ENCODE peak calls at places on chromosomes 2 and 18, in five cellular contexts. One of them, this sample, is unnamed. For H3K9me3, the result is how much of the 10 kb centered on the place peaks cover.

GRCh38 chr2:203693242-203693879 is 13.1 kb upstream of the CD28 start:
- DNase-seq in AG04450: no peak
- DNase-seq in left ventricle myocardium inferior: no peak
- DNase-seq in prostate gland: no peak
- DNase-seq in CD8-positive, alpha-beta T cell: no peak
- DNase-seq in this sample: no peak

GRCh38 chr18:22703883-22704626 is 229.1 kb upstream of the RBBP8 start:
- DNase-seq in AG04450: no peak
- DNase-seq in left ventricle myocardium inferior: no peak
- DNase-seq in prostate gland: no peak
- DNase-seq in CD8-positive, alpha-beta T cell: no peak
- DNase-seq in this sample: peak

GRCh38 chr2:162242586-162243304 is 500 bp downstream of the FAP start:
- DNase-seq in AG04450: peak
- DNase-seq in left ventricle myocardium inferior: no peak
- DNase-seq in prostate gland: no peak
- DNase-seq in CD8-positive, alpha-beta T cell: no peak
- DNase-seq in this sample: peak

GRCh38 chr18:323253-323622 is 55.4 kb upstream of the THOC1 start:
- DNase-seq in AG04450: no peak
- DNase-seq in left ventricle myocardium inferior: no peak
- DNase-seq in prostate gland: no peak
- DNase-seq in CD8-positive, alpha-beta T cell: no peak
- DNase-seq in this sample: no peak

GRCh38 chr2:230711224-230711623 is 1.4 kb upstream of the CAB39 start:
- DNase-seq in AG04450: no peak
- DNase-seq in left ventricle myocardium inferior: no peak
- DNase-seq in prostate gland: no peak
- DNase-seq in CD8-positive, alpha-beta T cell: no peak
- DNase-seq in this sample: no peak

GRCh38 chr2:178359192-178359912 is 91.6 kb downstream of the PRKRA start:
- DNase-seq in AG04450: no peak
- DNase-seq in left ventricle myocardium inferior: no peak
- DNase-seq in prostate gland: no peak
- DNase-seq in CD8-positive, alpha-beta T cell: no peak
- DNase-seq in this sample: no peak

GRCh38 chr2:141199711-141200110 is 931.1 kb downstream of the LRP1B start:
- DNase-seq in AG04450: no peak
- DNase-seq in left ventricle myocardium inferior: no peak
- DNase-seq in prostate gland: no peak
- DNase-seq in CD8-positive, alpha-beta T cell: no peak
- DNase-seq in this sample: no peak

GRCh38 chr2:152336854-152337510 is 2.0 kb downstream of the FMNL2 start:
- DNase-seq in AG04450: no peak
- DNase-seq in left ventricle myocardium inferior: no peak
- DNase-seq in prostate gland: peak
- DNase-seq in CD8-positive, alpha-beta T cell: no peak
- DNase-seq in this sample: peak

GRCh38 chr18:23994361-23994902 is 20.1 kb upstream of the TTC39C start:
- DNase-seq in AG04450: peak
- DNase-seq in left ventricle myocardium inferior: no peak
- DNase-seq in prostate gland: peak
- DNase-seq in CD8-positive, alpha-beta T cell: peak
- DNase-seq in this sample: peak

GRCh38 chr2:100427111-100427510 is 9.6 kb upstream of the CHST10 start:
- DNase-seq in AG04450: no peak
- DNase-seq in left ventricle myocardium inferior: no peak
- DNase-seq in prostate gland: no peak
- DNase-seq in CD8-positive, alpha-beta T cell: no peak
- DNase-seq in this sample: no peak

GRCh38 chr18:80179857-80180558 is 67.3 kb downstream of the PARD6G start:
- DNase-seq in AG04450: no peak
- DNase-seq in left ventricle myocardium inferior: no peak
- DNase-seq in prostate gland: peak
- DNase-seq in CD8-positive, alpha-beta T cell: no peak
- DNase-seq in this sample: no peak

GRCh38 chr2:233360771-233361176 is 6.5 kb downstream of the DGKD start:
- DNase-seq in AG04450: no peak
- DNase-seq in left ventricle myocardium inferior: no peak
- DNase-seq in prostate gland: no peak
- DNase-seq in CD8-positive, alpha-beta T cell: no peak
- DNase-seq in this sample: no peak

GRCh38 chr2:105455488-105455991 is 56.7 kb upstream of the FHL2 start:
- DNase-seq in AG04450: peak
- DNase-seq in left ventricle myocardium inferior: no peak
- DNase-seq in prostate gland: peak
- DNase-seq in CD8-positive, alpha-beta T cell: no peak
- DNase-seq in this sample: peak

GRCh38 chr2:108833219-108833618 is 46.6 kb downstream of the CCDC138 start:
- DNase-seq in AG04450: peak
- DNase-seq in left ventricle myocardium inferior: no peak
- DNase-seq in prostate gland: no peak
- DNase-seq in CD8-positive, alpha-beta T cell: no peak
- DNase-seq in this sample: no peak

GRCh38 chr2:45578056-45578843 is 32.8 kb downstream of the SRBD1 start:
- DNase-seq in AG04450: no peak
- DNase-seq in left ventricle myocardium inferior: no peak
- DNase-seq in prostate gland: no peak
- DNase-seq in CD8-positive, alpha-beta T cell: peak
- DNase-seq in this sample: peak

GRCh38 chr2:122856696-122857095 is 1101.2 kb downstream of the TSN start:
- DNase-seq in AG04450: no peak
- DNase-seq in left ventricle myocardium inferior: no peak
- DNase-seq in prostate gland: no peak
- DNase-seq in CD8-positive, alpha-beta T cell: no peak
- DNase-seq in this sample: no peak

GRCh38 chr2:224436634-224437033 is 34.7 kb upstream of the FAM124B start:
- DNase-seq in AG04450: no peak
- DNase-seq in left ventricle myocardium inferior: no peak
- DNase-seq in prostate gland: no peak
- DNase-seq in CD8-positive, alpha-beta T cell: no peak
- DNase-seq in this sample: no peak

GRCh38 chr2:75100691-75101236 is 98.6 kb downstream of the TACR1 start:
- DNase-seq in AG04450: no peak
- DNase-seq in left ventricle myocardium inferior: no peak
- DNase-seq in prostate gland: no peak
- DNase-seq in CD8-positive, alpha-beta T cell: no peak
- DNase-seq in this sample: no peak

GRCh38 chr2:43406643-43407042 is 180.2 kb upstream of the ZFP36L2 start:
- DNase-seq in AG04450: no peak
- DNase-seq in left ventricle myocardium inferior: no peak
- DNase-seq in prostate gland: no peak
- DNase-seq in CD8-positive, alpha-beta T cell: no peak
- DNase-seq in this sample: peak

GRCh38 chr18:43539862-43540261 is 262.6 kb upstream of the SYT4 start:
- DNase-seq in AG04450: no peak
- DNase-seq in left ventricle myocardium inferior: no peak
- DNase-seq in prostate gland: no peak
- DNase-seq in CD8-positive, alpha-beta T cell: no peak
- DNase-seq in this sample: no peak

GRCh38 chr2:38666578-38666926 is 638 bp downstream of the GALM start:
- DNase-seq in AG04450: no peak
- DNase-seq in left ventricle myocardium inferior: no peak
- DNase-seq in prostate gland: no peak
- DNase-seq in CD8-positive, alpha-beta T cell: no peak
- DNase-seq in this sample: no peak

GRCh38 chr18:54130631-54131030 is 93.8 kb downstream of the MBD2 start:
- DNase-seq in AG04450: no peak
- DNase-seq in left ventricle myocardium inferior: no peak
- DNase-seq in prostate gland: no peak
- DNase-seq in CD8-positive, alpha-beta T cell: no peak
- DNase-seq in this sample: no peak

GRCh38 chr2:189302274-189302948 is 122.8 kb upstream of the COL5A2 start:
- DNase-seq in AG04450: no peak
- DNase-seq in left ventricle myocardium inferior: no peak
- DNase-seq in prostate gland: no peak
- DNase-seq in CD8-positive, alpha-beta T cell: no peak
- DNase-seq in this sample: peak

GRCh38 chr2:31832363-31832762 is 178.4 kb downstream of the MEMO1 start:
- DNase-seq in AG04450: no peak
- DNase-seq in left ventricle myocardium inferior: no peak
- DNase-seq in prostate gland: no peak
- DNase-seq in CD8-positive, alpha-beta T cell: no peak
- DNase-seq in this sample: no peak

DNA sequence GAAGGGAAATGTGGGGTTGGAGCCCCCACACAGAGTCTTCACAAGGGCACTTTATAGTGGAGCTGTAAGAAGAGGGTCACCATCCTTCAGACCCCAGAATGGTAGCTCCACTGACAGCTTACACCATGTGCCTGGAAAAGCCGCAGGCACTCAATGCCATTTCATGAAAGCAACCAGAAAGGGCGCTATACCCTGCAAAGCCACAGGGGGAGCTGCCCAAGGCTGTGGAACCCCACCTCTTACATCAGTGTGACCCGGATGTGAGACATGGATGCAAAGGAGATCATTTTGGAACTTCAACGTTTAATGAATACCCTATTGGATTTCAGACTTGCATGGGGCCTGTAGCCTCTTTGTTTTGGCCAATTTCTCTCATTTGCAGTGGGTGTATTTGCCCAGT is 694.7 kb downstream of the CBLN2 start:
- DNase-seq in AG04450: no peak
- DNase-seq in left ventricle myocardium inferior: no peak
- DNase-seq in prostate gland: no peak
- DNase-seq in CD8-positive, alpha-beta T cell: no peak
- DNase-seq in this sample: peak
- H3K9me3 ChIP-seq in AG04450: under half
- H3K9me3 ChIP-seq in left ventricle myocardium inferior: under half
- H3K9me3 ChIP-seq in prostate gland: under half
- H3K9me3 ChIP-seq in CD8-positive, alpha-beta T cell: under half
- H3K9me3 ChIP-seq in this sample: under half

GRCh38 chr2:60297296-60298010 is 256.0 kb downstream of the BCL11A start:
- DNase-seq in AG04450: no peak
- DNase-seq in left ventricle myocardium inferior: no peak
- DNase-seq in prostate gland: peak
- DNase-seq in CD8-positive, alpha-beta T cell: no peak
- DNase-seq in this sample: no peak

GRCh38 chr2:60296219-60296955 is 257.1 kb downstream of the BCL11A start:
- DNase-seq in AG04450: no peak
- DNase-seq in left ventricle myocardium inferior: no peak
- DNase-seq in prostate gland: no peak
- DNase-seq in CD8-positive, alpha-beta T cell: no peak
- DNase-seq in this sample: no peak

GRCh38 chr2:60295591-60295962 is 257.9 kb downstream of the BCL11A start:
- DNase-seq in AG04450: no peak
- DNase-seq in left ventricle myocardium inferior: no peak
- DNase-seq in prostate gland: no peak
- DNase-seq in CD8-positive, alpha-beta T cell: no peak
- DNase-seq in this sample: peak

GRCh38 chr2:60302377-60303126 is 250.9 kb downstream of the BCL11A start:
- DNase-seq in AG04450: no peak
- DNase-seq in left ventricle myocardium inferior: no peak
- DNase-seq in prostate gland: no peak
- DNase-seq in CD8-positive, alpha-beta T cell: no peak
- DNase-seq in this sample: no peak

DNA sequence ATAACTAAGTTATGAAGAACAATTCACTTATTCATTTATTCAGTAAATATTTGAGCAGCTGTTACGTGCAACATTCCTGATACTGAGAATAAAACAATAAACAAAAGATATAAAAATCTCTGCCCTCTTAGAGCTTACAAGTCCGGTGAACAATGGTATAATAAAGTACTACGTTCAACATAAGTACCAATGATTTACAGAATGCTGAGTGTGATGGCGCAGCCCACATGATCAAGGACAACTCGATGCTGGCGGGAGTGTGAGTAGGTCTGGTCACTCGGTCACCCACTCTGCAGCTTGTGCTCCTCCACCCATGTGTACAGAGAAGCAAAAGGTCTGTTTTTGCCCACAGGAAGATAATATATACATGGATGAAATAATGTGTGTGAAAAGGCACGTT is 254.3 kb downstream of the BCL11A start:
- DNase-seq in AG04450: no peak
- DNase-seq in left ventricle myocardium inferior: no peak
- DNase-seq in prostate gland: no peak
- DNase-seq in CD8-positive, alpha-beta T cell: no peak
- DNase-seq in this sample: no peak
- H3K9me3 ChIP-seq in AG04450: under half
- H3K9me3 ChIP-seq in left ventricle myocardium inferior: under half
- H3K9me3 ChIP-seq in prostate gland: under half
- H3K9me3 ChIP-seq in CD8-positive, alpha-beta T cell: under half
- H3K9me3 ChIP-seq in this sample: under half

DNA sequence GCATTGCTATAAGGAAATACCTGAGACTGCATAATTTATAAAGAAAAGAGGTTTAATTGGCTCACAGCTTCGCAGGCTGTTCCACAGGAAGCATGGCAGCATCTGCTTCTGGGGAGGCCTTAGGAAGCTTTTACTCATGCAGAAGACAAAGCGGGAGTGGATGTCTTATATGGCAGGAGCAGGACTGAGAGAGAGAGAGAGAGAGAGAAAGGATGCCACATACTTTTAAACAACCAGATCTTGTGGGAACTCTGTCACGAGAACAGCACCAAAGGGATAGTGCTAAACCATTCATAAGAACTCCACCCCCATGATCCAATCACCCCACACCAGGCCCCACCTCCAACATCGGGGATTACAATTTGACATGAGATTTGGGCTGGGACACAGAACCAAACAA is 8.8 kb downstream of the IL1B start:
- DNase-seq in AG04450: no peak
- DNase-seq in left ventricle myocardium inferior: no peak
- DNase-seq in prostate gland: no peak
- DNase-seq in CD8-positive, alpha-beta T cell: no peak
- DNase-seq in this sample: no peak
- H3K9me3 ChIP-seq in AG04450: under half
- H3K9me3 ChIP-seq in left ventricle myocardium inferior: under half
- H3K9me3 ChIP-seq in prostate gland: under half
- H3K9me3 ChIP-seq in CD8-positive, alpha-beta T cell: under half
- H3K9me3 ChIP-seq in this sample: under half

GRCh38 chr2:67566958-67567635 is 170.0 kb downstream of the ETAA1 start:
- DNase-seq in AG04450: no peak
- DNase-seq in left ventricle myocardium inferior: no peak
- DNase-seq in prostate gland: no peak
- DNase-seq in CD8-positive, alpha-beta T cell: no peak
- DNase-seq in this sample: no peak
- H3K9me3 ChIP-seq in AG04450: under half
- H3K9me3 ChIP-seq in left ventricle myocardium inferior: under half
- H3K9me3 ChIP-seq in prostate gland: under half
- H3K9me3 ChIP-seq in CD8-positive, alpha-beta T cell: under half
- H3K9me3 ChIP-seq in this sample: under half

GRCh38 chr2:89818873-89819272 is 1127.4 kb downstream of the RPIA start:
- DNase-seq in AG04450: no peak
- DNase-seq in left ventricle myocardium inferior: no peak
- DNase-seq in prostate gland: no peak
- DNase-seq in CD8-positive, alpha-beta T cell: no peak
- DNase-seq in this sample: no peak
- H3K9me3 ChIP-seq in AG04450: half or more
- H3K9me3 ChIP-seq in left ventricle myocardium inferior: under half
- H3K9me3 ChIP-seq in prostate gland: under half
- H3K9me3 ChIP-seq in CD8-positive, alpha-beta T cell: under half
- H3K9me3 ChIP-seq in this sample: under half

GRCh38 chr2:240349133-240350005 is 86.1 kb upstream of the GPC1 start:
- DNase-seq in AG04450: no peak
- DNase-seq in left ventricle myocardium inferior: no peak
- DNase-seq in prostate gland: no peak
- DNase-seq in CD8-positive, alpha-beta T cell: no peak
- DNase-seq in this sample: no peak
- H3K9me3 ChIP-seq in AG04450: under half
- H3K9me3 ChIP-seq in left ventricle myocardium inferior: under half
- H3K9me3 ChIP-seq in prostate gland: under half
- H3K9me3 ChIP-seq in CD8-positive, alpha-beta T cell: under half
- H3K9me3 ChIP-seq in this sample: under half

This sample was measured in SJCRH30.